ENCODE peak calls at places on chromosomes 5 and 9, in six cellular contexts. E is choroid plexus epithelial cell, M is colonic mucosa, G is progenitor cell of endocrine pancreas, Z is AG04450, A is lung. C is an unnamed sample.

GRCh38 chr5:158431369-158432029 is 572.6 kb upstream of the CLINT1 start:
- DNase-seq in E (peak), M (peak), G (no peak), Z (no peak), A (no peak), C (no peak)

GRCh38 chr9:70402213-70402612 is 12.2 kb downstream of the KLF9 start:
- DNase-seq in E (no peak), M (no peak), G (no peak), Z (no peak), A (no peak), C (no peak)

GRCh38 chr5:91049800-91050199 is 333.3 kb downstream of the ARRDC3 start:
- DNase-seq in E (peak), M (no peak), G (no peak), Z (no peak), A (no peak), C (no peak)

GRCh38 chr9:77595426-77596051 is 52.6 kb downstream of the GNA14 start:
- DNase-seq in E (peak), M (no peak), G (no peak), Z (no peak), A (no peak), C (no peak)

GRCh38 chr5:159878988-159879471 is 37.3 kb upstream of the ADRA1B start:
- DNase-seq in E (peak), M (peak), G (no peak), Z (peak), A (peak), C (no peak)

GRCh38 chr5:10695055-10695649 is 65.9 kb downstream of the DAP start:
- DNase-seq in E (peak), M (peak), G (peak), Z (no peak), A (peak), C (peak)

GRCh38 chr5:82150562-82150961 is 127.6 kb downstream of the RPS23 start:
- DNase-seq in E (no peak), M (no peak), G (no peak), Z (no peak), A (no peak), C (no peak)

GRCh38 chr5:170626507-170627150 is 122.8 kb downstream of the KCNIP1 start:
- DNase-seq in E (no peak), M (no peak), G (no peak), Z (no peak), A (no peak), C (no peak)

DNA sequence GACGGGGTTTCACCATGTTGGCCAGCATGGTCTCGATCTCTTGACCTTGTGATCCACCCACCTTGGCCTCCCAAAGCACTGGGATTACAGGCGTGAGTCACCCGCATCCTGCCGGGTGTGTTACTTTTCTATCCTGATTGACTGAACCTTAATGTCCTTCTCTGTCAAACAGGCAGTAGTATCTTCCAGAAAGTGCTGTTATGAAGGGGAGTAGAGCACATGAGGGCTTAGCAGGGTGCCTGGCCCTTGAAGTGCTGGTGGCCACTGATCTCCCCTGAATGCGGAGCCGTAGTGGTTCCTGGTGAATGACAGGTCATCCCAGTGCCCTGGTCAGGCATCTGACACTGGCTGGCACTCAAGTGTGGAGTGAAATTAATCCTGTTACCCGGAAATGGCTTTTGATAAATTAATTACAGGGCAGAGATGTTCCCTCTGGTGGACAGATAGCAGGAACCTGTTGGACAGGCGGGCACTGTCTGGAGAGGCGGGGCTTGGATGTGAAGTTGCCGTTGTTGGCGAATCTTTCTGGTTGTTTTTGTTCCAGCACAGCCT is 28.4 kb downstream of the PRRC2B start:
- DNase-seq in E (peak), M (no peak), G (no peak), Z (no peak), A (no peak), C (no peak)
- TF ChIP-seq CTCF in E (peak), M (no peak), G (no peak), Z (no peak), A (no peak), C (no peak)

DNA sequence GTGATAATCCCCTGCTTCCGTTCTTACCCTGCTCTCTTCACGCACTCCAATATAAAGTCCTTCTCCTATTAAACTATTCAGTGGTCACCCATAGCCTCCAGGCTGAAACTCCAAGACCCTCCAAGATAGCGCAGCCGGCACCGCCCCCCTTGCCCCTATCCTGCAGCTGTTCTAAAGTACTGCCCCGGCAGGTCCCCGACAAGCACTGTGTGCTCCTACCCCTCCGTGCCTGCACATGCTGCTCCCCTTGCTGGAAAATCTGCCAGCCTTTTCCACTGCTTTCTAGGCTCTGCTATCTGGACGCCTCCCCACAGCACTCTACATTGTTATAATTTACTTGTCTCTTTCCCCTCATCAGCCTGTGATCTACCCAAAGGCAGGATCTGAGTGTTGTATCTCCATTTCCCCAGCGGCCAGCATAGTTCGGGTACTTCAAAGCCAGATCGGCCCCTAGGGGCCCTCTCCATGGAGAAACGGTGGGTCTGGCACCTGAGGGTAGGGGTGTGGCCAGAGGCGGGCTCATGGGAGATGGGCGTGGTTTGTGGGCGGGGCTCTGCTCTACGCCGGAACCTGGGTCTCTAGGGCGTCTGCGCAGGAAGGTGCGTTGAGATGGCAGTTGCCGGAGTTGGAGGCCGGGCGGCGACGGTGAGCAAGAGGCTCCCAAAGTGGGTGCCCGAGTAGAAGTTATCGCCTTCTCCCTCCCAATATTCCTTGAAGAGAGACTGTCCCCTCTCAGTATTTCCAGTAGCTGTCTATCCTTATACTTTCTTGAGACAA is 83.5 kb upstream of the RUSC2 start:
- DNase-seq in E (peak), M (peak), G (peak), Z (no peak), A (peak), C (no peak)
- TF ChIP-seq CTCF in E (no peak), M (no peak), G (no peak), Z (no peak), A (no peak), C (peak)

DNA sequence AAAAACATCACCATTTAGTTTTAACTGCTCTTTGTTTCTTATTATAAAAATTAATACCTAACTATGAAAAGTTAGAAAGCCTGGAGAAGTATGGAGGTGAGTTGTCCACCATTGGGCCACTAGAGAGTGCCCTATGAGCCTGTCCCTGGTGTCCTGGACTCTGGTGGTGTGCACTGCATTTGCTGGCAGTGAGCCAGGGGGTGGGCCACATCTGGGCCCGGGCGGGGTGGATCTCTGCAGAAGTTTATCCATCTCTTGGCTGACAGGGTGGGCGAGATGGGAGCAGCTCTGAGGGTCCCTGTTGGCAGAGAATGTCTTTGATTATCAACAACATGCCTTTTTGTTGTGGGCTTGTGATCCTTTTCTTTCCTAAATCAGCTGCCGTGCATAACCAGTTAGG is 8.2 kb downstream of the TENT4A start:
- DNase-seq in E (no peak), M (no peak), G (no peak), Z (no peak), A (no peak), C (no peak)
- TF ChIP-seq CTCF in E (no peak), M (no peak), G (no peak), Z (no peak), A (no peak), C (no peak)

DNA sequence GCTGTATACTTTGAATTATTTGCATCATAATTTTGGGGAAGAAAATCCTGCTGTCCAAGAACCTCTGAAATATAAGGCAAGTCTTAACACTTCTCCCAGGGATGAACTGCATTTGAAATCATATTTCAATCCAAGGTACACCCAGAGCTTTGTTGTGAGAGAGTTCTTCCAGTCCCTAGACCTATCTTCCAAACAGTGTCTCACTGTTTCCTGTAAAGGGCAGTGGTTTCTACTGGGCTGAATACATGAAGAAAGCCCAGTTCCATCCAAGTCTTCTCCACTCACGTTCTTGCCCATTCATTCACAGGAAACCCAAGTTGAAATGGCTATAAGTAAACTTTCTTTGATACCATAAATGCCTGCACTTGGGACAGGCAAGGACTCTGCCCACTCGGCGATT is 108.3 kb upstream of the LHFPL2 start:
- DNase-seq in E (no peak), M (no peak), G (no peak), Z (no peak), A (no peak), C (no peak)
- TF ChIP-seq CTCF in E (no peak), M (no peak), G (no peak), Z (no peak), A (no peak), C (no peak)

DNA sequence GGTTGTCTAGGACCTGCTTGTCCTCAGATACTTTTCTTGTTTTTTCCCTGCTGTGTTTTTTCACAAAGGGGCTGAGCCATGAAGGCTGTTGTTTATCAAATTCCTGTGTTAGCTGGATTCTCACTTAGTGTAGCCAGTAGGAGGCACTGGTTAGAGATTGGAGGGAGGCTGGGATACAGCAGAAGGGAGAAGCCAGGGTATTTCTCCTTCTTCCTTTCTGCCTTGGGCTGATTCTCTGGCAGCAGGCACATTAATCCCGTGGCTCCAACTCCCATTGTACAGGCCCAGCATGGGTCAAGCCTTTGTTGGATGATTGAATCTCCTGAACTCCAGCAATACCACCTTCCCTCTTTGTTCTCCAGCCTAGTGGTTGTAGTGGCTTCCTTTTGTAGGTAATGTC is 46.4 kb upstream of the FAM170A start:
- DNase-seq in E (no peak), M (no peak), G (no peak), Z (no peak), A (no peak), C (no peak)
- TF ChIP-seq CTCF in E (no peak), M (no peak), G (no peak), Z (no peak), A (no peak), C (no peak)

GRCh38 chr9:81826541-81826906 is 101.7 kb upstream of the SPATA31D4 start:
- DNase-seq in E (no peak), M (no peak), G (no peak), Z (no peak), A (peak), C (no peak)

GRCh38 chr9:81823672-81824554 is 104.3 kb upstream of the SPATA31D4 start:
- DNase-seq in E (no peak), M (no peak), G (no peak), Z (no peak), A (no peak), C (no peak)

GRCh38 chr9:81824802-81825770 is 103.1 kb upstream of the SPATA31D4 start:
- DNase-seq in E (peak), M (no peak), G (no peak), Z (no peak), A (no peak), C (peak)

GRCh38 chr9:81827616-81828296 is 100.5 kb upstream of the SPATA31D4 start:
- DNase-seq in E (no peak), M (no peak), G (no peak), Z (no peak), A (no peak), C (no peak)

DNA sequence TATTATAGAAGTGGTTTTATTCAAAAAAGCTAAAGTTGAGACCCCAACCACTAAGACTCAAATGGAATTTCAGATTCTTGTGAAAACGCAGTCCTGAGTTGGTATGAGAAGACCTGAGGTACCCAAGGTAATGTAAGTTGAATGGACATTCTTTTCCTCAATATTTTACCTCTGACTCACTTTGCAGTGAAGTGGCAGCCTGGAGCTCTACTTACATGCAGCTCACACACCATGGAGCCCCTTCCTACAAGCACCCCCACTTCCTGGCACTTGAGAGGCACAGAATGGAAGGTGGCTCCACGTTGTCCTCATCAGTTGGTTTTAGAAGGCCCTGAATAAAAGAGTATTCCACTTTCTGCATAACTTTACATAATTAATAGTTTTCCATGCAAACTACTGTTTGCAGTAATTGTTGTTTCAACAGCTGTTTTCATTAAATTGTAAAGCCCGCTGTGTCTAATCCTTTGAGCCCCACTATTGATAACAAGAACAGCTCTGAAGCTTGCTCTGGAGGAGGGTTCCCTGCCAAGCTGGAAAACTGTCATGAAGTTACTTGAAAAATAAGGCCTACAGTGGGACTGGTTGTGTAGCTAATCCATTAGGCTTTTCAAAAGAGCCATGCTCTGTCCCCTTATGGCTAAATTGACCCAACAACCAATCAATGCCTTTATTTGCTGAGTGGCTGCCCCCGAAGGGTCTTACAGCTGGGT is 102.2 kb upstream of the SPATA31D4 start:
- DNase-seq in E (peak), M (no peak), G (no peak), Z (no peak), A (no peak), C (peak)
- TF ChIP-seq CTCF in E (no peak), M (no peak), G (no peak), Z (no peak), A (no peak), C (no peak)

GRCh38 chr9:136977223-136978072 is at the start of gene PTGDS:
- DNase-seq in E (peak), M (no peak), G (no peak), Z (no peak), A (peak), C (no peak)

GRCh38 chr9:136979769-136980587 is 2.7 kb downstream of the PTGDS start:
- DNase-seq in E (no peak), M (no peak), G (no peak), Z (no peak), A (no peak), C (no peak)

GRCh38 chr9:136978073-136978864 is 965 bp downstream of the PTGDS start:
- DNase-seq in E (peak), M (peak), G (no peak), Z (no peak), A (peak), C (no peak)

GRCh38 chr9:136980669-136981478 is 1.9 kb upstream of the LCNL1 start:
- DNase-seq in E (no peak), M (no peak), G (no peak), Z (no peak), A (no peak), C (no peak)

DNA sequence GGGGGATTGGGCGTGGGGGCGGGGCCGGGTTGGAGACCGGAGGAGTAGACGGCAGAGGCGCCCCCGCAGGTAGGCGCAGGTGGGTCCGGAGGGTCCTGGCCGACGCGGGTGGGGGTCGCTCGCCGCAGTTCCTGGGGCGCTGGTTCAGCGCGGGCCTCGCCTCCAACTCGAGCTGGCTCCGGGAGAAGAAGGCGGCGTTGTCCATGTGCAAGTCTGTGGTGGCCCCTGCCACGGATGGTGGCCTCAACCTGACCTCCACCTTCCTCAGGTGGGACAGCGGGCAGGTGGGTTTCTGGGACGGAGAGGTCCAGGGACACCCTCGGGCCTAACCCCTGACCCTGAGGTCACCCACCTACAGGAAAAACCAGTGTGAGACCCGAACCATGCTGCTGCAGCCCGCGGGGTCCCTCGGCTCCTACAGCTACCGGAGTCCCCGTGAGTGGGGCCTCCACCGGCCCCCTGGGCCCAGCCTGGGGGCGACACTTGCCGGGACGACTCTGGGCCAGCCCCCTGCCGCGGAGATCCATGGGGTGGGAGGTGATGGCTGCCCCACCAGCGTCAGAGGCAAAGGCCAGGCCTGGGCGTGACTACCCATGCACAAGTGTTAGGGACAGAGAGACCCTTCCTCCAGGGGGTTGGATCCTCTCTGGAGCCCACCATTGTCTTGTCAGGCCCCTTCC is 1.7 kb downstream of the PTGDS start:
- DNase-seq in E (no peak), M (no peak), G (no peak), Z (no peak), A (no peak), C (no peak)
- TF ChIP-seq CTCF in E (no peak), M (no peak), G (no peak), Z (no peak), A (no peak), C (no peak)

GRCh38 chr9:123355761-123356520 is at the start of gene CRB2:
- DNase-seq in E (no peak), M (no peak), G (peak), Z (no peak), A (no peak), C (no peak)
- TF ChIP-seq CTCF in E (peak), M (no peak), G (peak), Z (no peak), A (no peak), C (peak)

DNA sequence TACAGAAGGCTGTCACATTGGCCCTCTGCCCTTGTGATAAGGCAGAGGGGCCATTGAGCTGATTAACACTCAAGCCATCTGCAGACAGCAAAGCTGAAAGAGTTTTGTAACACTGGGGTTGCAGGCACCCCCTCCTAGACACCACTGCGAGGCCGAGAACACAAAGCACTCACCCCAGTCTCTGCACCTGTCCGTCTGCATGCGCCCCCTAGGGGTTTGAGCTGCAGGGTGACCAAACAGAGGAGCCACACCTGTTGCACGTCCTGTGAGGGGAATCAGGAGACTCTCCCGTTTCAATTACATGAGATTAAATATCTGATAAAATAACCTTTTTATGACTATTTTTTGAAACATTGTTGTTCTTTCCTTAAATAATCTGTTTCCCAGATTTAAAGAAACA is 1180.4 kb downstream of the CDH9 start:
- DNase-seq in E (no peak), M (no peak), G (no peak), Z (no peak), A (no peak), C (no peak)
- TF ChIP-seq CTCF in E (no peak), M (no peak), G (peak), Z (no peak), A (no peak), C (peak)

GRCh38 chr5:69414885-69415583 is at the start of gene MARVELD2:
- DNase-seq in E (peak), M (peak), G (peak), Z (no peak), A (peak), C (no peak)
- TF ChIP-seq CTCF in E (peak), M (peak), G (peak), Z (peak), A (peak), C (peak)